ENCODE peak calls at places on chromosomes 6 and 20, in ten cellular contexts. C, B, A, D, R, U, W, F, Q and X are unnamed samples.

GRCh38 chr6:89353118-89353556 is 615 bp upstream of the UBE2J1 start:
- DNase-seq in C (no peak), B (no peak), A (no peak), D (no peak), R (no peak), U (no peak), W (no peak), F (no peak), Q (no peak), X (no peak)

GRCh38 chr20:61094581-61094980 is 157.5 kb upstream of the CDH4 start:
- DNase-seq in C (no peak), B (no peak), A (no peak), D (no peak), R (no peak), U (no peak), W (no peak), F (no peak), Q (no peak), X (no peak)

GRCh38 chr6:130760006-130760405 is 67.2 kb upstream of the SMLR1 start:
- DNase-seq in C (peak), B (no peak), A (no peak), D (no peak), R (peak), U (peak), W (peak), F (peak), Q (no peak), X (no peak)

GRCh38 chr20:8421981-8422380 is 289.9 kb downstream of the PLCB1 start:
- DNase-seq in C (peak), B (no peak), A (no peak), D (no peak), R (peak), U (no peak), W (peak), F (no peak), Q (no peak), X (no peak)

GRCh38 chr6:1395496-1395895 is 6.1 kb downstream of the FOXF2 start:
- DNase-seq in C (no peak), B (no peak), A (no peak), D (no peak), R (no peak), U (no peak), W (no peak), F (no peak), Q (no peak), X (no peak)

GRCh38 chr6:112563368-112563767 is 216.2 kb downstream of the RFPL4B start:
- DNase-seq in C (peak), B (no peak), A (no peak), D (no peak), R (peak), U (peak), W (peak), F (peak), Q (no peak), X (no peak)

GRCh38 chr6:149895702-149896310 is 2.1 kb downstream of the RAET1E start:
- DNase-seq in C (peak), B (no peak), A (no peak), D (peak), R (peak), U (no peak), W (peak), F (peak), Q (peak), X (peak)

GRCh38 chr6:155121699-155122098 is 126.6 kb downstream of the TIAM2 start:
- DNase-seq in C (no peak), B (no peak), A (no peak), D (no peak), R (peak), U (no peak), W (peak), F (no peak), Q (no peak), X (no peak)